ENCODE peak calls at places on chromosomes 7 and 10, in eight cellular contexts. Z is posterior cingulate gyrus, S is A549, O is epithelial cell of esophagus, A is ureter, D is progenitor cell of endocrine pancreas, X is non-pigmented ciliary epithelial cell, F is SJSA1. W is an unnamed sample.

GRCh38 chr7:90594791-90595317 is 1.3 kb upstream of the CDK14 start:
- DNase-seq in A (no peak), S (no peak), X (peak), F (peak), O (peak), Z (no peak), D (no peak), W (no peak)

GRCh38 chr10:2619472-2619871 is 447.9 kb upstream of the PFKP start:
- DNase-seq in Z (no peak), S (peak), X (no peak), O (no peak), D (no peak), A (no peak), F (peak), W (no peak)

GRCh38 chr10:124090630-124091209 is 2.7 kb downstream of the CHST15 start:
- DNase-seq in Z (no peak), X (no peak), O (no peak), S (no peak), A (no peak), F (no peak), D (no peak), W (no peak)

GRCh38 chr10:74991435-74991834 is 120.0 kb upstream of the SAMD8 start:
- DNase-seq in A (no peak), O (peak), F (peak), D (no peak), Z (no peak), S (peak), X (no peak), W (no peak)

GRCh38 chr10:78972947-78973900 is 95.5 kb upstream of the ZMIZ1 start:
- DNase-seq in A (peak), S (peak), Z (peak), D (no peak), O (peak), X (no peak), F (peak), W (peak)

GRCh38 chr10:58813573-58813972 is 300.9 kb downstream of the BICC1 start:
- DNase-seq in D (no peak), Z (no peak), X (no peak), O (no peak), S (no peak), F (no peak), A (no peak), W (no peak)

GRCh38 chr10:70907619-70908425 is 19.5 kb upstream of the PCBD1 start:
- DNase-seq in O (no peak), A (no peak), Z (no peak), X (no peak), F (no peak), D (no peak), S (no peak), W (peak)

GRCh38 chr10:53904506-53905241 is 896.4 kb downstream of the PCDH15 start:
- DNase-seq in Z (no peak), F (no peak), O (peak), X (no peak), S (no peak), A (no peak), D (no peak), W (no peak)

GRCh38 chr7:30224511-30225031 is 59.8 kb upstream of the ZNRF2 start:
- DNase-seq in S (no peak), D (no peak), O (peak), F (no peak), Z (peak), A (no peak), X (peak), W (no peak)

GRCh38 chr7:45092100-45092930 is 3.5 kb upstream of the NACAD start:
- DNase-seq in A (no peak), F (no peak), Z (no peak), S (peak), O (peak), X (no peak), D (no peak), W (no peak)